ENCODE peak calls at places on chromosomes 7 and 10, in seven cellular contexts. One of them, this sample, is unnamed.

GRCh38 chr7:131381069-131381838 is 53.6 kb downstream of the MKLN1 start:
- DNase-seq in mammary epithelial cell: peak; percentile 25
- DNase-seq in psoas muscle: no peak
- DNase-seq in esophagus squamous epithelium: no peak
- DNase-seq in prostate gland: no peak
- DNase-seq in breast epithelium: no peak
- DNase-seq in upper lobe of right lung: no peak
- DNase-seq in this sample: no peak

GRCh38 chr7:24455813-24456525 is 117.3 kb upstream of the PALS2 start:
- DNase-seq in mammary epithelial cell: no peak
- DNase-seq in psoas muscle: no peak
- DNase-seq in esophagus squamous epithelium: no peak
- DNase-seq in prostate gland: no peak
- DNase-seq in breast epithelium: no peak
- DNase-seq in upper lobe of right lung: no peak
- DNase-seq in this sample: no peak

GRCh38 chr7:46566375-46566774 is 645.3 kb upstream of the IGFBP3 start:
- DNase-seq in mammary epithelial cell: no peak
- DNase-seq in psoas muscle: no peak
- DNase-seq in esophagus squamous epithelium: no peak
- DNase-seq in prostate gland: no peak
- DNase-seq in breast epithelium: no peak
- DNase-seq in upper lobe of right lung: no peak
- DNase-seq in this sample: no peak

GRCh38 chr10:644076-644942 is 45.2 kb downstream of the DIP2C start:
- DNase-seq in mammary epithelial cell: no peak
- DNase-seq in psoas muscle: no peak
- DNase-seq in esophagus squamous epithelium: no peak
- DNase-seq in prostate gland: no peak
- DNase-seq in breast epithelium: no peak
- DNase-seq in upper lobe of right lung: peak; percentile 58
- DNase-seq in this sample: no peak

GRCh38 chr7:157544226-157544625 is 207.4 kb downstream of the DNAJB6 start:
- DNase-seq in mammary epithelial cell: no peak
- DNase-seq in psoas muscle: no peak
- DNase-seq in esophagus squamous epithelium: no peak
- DNase-seq in prostate gland: no peak
- DNase-seq in breast epithelium: no peak
- DNase-seq in upper lobe of right lung: peak; percentile 46
- DNase-seq in this sample: no peak

GRCh38 chr7:81715984-81716588 is 53.8 kb downstream of the HGF start:
- DNase-seq in mammary epithelial cell: peak; percentile 42
- DNase-seq in psoas muscle: no peak
- DNase-seq in esophagus squamous epithelium: no peak
- DNase-seq in prostate gland: no peak
- DNase-seq in breast epithelium: no peak
- DNase-seq in upper lobe of right lung: no peak
- DNase-seq in this sample: no peak

GRCh38 chr7:134701272-134701671 is 54.6 kb downstream of the BPGM start:
- DNase-seq in mammary epithelial cell: no peak
- DNase-seq in psoas muscle: no peak
- DNase-seq in esophagus squamous epithelium: no peak
- DNase-seq in prostate gland: no peak
- DNase-seq in breast epithelium: no peak
- DNase-seq in upper lobe of right lung: no peak
- DNase-seq in this sample: peak; percentile 50

GRCh38 chr7:121159553-121159952 is 169.2 kb upstream of the WNT16 start:
- DNase-seq in mammary epithelial cell: no peak
- DNase-seq in psoas muscle: no peak
- DNase-seq in esophagus squamous epithelium: no peak
- DNase-seq in prostate gland: no peak
- DNase-seq in breast epithelium: no peak
- DNase-seq in upper lobe of right lung: no peak
- DNase-seq in this sample: no peak

GRCh38 chr10:45514283-45515270 is 140.6 kb downstream of the ALOX5 start:
- DNase-seq in mammary epithelial cell: peak; percentile 86
- DNase-seq in psoas muscle: no peak
- DNase-seq in esophagus squamous epithelium: no peak
- DNase-seq in prostate gland: peak; percentile 51
- DNase-seq in breast epithelium: no peak
- DNase-seq in upper lobe of right lung: no peak
- DNase-seq in this sample: no peak

GRCh38 chr7:30898411-30898810 is 13.2 kb upstream of the AQP1 start:
- DNase-seq in mammary epithelial cell: no peak
- DNase-seq in psoas muscle: no peak
- DNase-seq in esophagus squamous epithelium: no peak
- DNase-seq in prostate gland: no peak
- DNase-seq in breast epithelium: no peak
- DNase-seq in upper lobe of right lung: no peak
- DNase-seq in this sample: no peak

GRCh38 chr7:40717242-40717641 is 582.4 kb downstream of the SUGCT start:
- DNase-seq in mammary epithelial cell: peak; percentile 93
- DNase-seq in psoas muscle: peak; percentile 64
- DNase-seq in esophagus squamous epithelium: no peak
- DNase-seq in prostate gland: no peak
- DNase-seq in breast epithelium: peak; percentile 47
- DNase-seq in upper lobe of right lung: no peak
- DNase-seq in this sample: no peak

GRCh38 chr7:1410992-1411391 is 48.3 kb downstream of the MICALL2 start:
- DNase-seq in mammary epithelial cell: no peak
- DNase-seq in psoas muscle: no peak
- DNase-seq in esophagus squamous epithelium: no peak
- DNase-seq in prostate gland: no peak
- DNase-seq in breast epithelium: no peak
- DNase-seq in upper lobe of right lung: no peak
- DNase-seq in this sample: no peak

GRCh38 chr7:1415389-1415990 is 43.8 kb downstream of the MICALL2 start:
- DNase-seq in mammary epithelial cell: no peak
- DNase-seq in psoas muscle: no peak
- DNase-seq in esophagus squamous epithelium: no peak
- DNase-seq in prostate gland: no peak
- DNase-seq in breast epithelium: no peak
- DNase-seq in upper lobe of right lung: no peak
- DNase-seq in this sample: no peak

GRCh38 chr7:1413936-1414639 is 45.2 kb downstream of the MICALL2 start:
- DNase-seq in mammary epithelial cell: no peak
- DNase-seq in psoas muscle: no peak
- DNase-seq in esophagus squamous epithelium: no peak
- DNase-seq in prostate gland: no peak
- DNase-seq in breast epithelium: no peak
- DNase-seq in upper lobe of right lung: no peak
- DNase-seq in this sample: no peak

GRCh38 chr7:1411414-1411813 is 47.9 kb downstream of the MICALL2 start:
- DNase-seq in mammary epithelial cell: no peak
- DNase-seq in psoas muscle: no peak
- DNase-seq in esophagus squamous epithelium: no peak
- DNase-seq in prostate gland: no peak
- DNase-seq in breast epithelium: no peak
- DNase-seq in upper lobe of right lung: no peak
- DNase-seq in this sample: no peak

DNA sequence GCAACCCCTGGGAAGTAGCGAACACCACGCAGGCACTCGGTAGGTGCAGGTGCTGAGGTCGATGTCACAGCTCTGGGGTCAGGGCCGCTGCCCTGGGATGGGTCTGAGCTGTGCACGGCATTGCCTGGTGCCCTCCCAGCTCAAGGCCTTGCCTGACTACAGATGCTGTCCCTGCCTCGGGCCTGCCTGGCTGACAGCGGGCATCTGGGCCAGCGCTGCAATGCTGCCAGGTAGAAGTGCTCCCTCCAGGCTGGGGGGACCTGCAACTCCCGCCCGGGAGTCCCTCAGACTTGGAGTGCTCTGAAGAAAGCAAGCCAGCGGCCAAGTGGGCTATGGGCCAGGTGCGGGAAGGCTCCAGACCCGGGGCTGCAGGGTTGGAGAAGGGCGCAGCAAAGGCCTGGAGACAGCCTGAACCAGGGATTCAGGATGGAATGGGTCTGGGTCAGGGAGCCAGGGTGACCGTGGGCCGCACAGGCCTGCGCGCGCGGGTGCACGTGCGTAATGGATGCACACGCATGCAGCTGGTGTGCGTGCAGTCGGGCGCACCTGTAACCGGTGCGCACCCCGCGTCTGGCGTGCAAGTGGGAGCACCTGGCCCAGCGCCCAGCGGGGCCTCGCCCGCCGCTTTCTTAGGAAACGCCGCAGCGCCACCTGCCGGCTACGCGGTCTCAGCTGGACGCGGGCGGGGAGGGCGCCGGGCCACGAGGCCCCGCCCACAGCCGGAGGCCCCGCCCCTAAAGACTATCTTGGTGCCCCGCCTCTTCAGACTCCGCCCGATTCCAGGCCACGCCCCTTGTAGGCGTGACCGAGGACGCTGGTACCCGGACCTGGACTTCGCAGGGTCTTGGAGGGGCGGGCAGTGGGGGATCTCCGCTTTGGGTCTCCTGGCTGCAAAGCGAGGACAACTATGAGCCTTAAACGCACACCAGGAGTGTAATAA is 46.7 kb downstream of the MICALL2 start:
- DNase-seq in mammary epithelial cell: peak; percentile 63
- DNase-seq in psoas muscle: peak; percentile 78
- DNase-seq in esophagus squamous epithelium: no peak
- DNase-seq in prostate gland: peak; percentile 71
- DNase-seq in breast epithelium: peak; percentile 43
- DNase-seq in upper lobe of right lung: peak; percentile 93
- DNase-seq in this sample: peak; percentile 93
- H3K27ac ChIP-seq in mammary epithelial cell: no peak overlapping the region
- H3K27ac ChIP-seq in psoas muscle: no peak overlapping the region
- H3K27ac ChIP-seq in esophagus squamous epithelium: no peak overlapping the region
- H3K27ac ChIP-seq in prostate gland: no peak overlapping the region
- H3K27ac ChIP-seq in breast epithelium: no peak overlapping the region
- H3K27ac ChIP-seq in upper lobe of right lung: no peak overlapping the region
- H3K27ac ChIP-seq in this sample: no peak overlapping the region

DNA sequence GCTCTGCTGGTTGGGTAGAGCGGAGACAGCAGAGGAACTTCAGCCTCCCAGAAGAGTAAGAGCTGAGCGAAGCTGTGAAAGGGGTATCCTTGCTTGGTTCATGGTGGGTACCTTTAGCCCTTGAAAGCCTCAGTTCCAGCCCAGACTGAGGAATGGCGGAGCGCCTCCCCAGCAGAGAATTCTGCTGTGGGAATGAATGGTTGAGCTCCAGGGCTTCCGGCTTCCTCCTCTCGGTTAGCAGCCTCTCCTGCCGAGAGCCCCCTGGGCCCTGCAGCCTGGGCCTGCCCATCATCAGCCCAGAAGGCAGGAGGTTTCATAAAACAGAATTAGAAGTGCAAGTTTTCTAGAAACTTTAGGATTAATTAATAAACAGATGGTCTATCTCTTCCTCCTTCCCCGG is 79.9 kb upstream of the ANLN start:
- DNase-seq in mammary epithelial cell: no peak
- DNase-seq in psoas muscle: no peak
- DNase-seq in esophagus squamous epithelium: no peak
- DNase-seq in prostate gland: no peak
- DNase-seq in breast epithelium: no peak
- DNase-seq in upper lobe of right lung: no peak
- DNase-seq in this sample: no peak
- H3K27me3 ChIP-seq in mammary epithelial cell: peaks cover 2% of the 10 kb centered on the region
- H3K27me3 ChIP-seq in psoas muscle: no peaks in the 10 kb centered on the region
- H3K27me3 ChIP-seq in esophagus squamous epithelium: no peaks in the 10 kb centered on the region
- H3K27me3 ChIP-seq in prostate gland: no peaks in the 10 kb centered on the region
- H3K27me3 ChIP-seq in breast epithelium: no peaks in the 10 kb centered on the region
- H3K27me3 ChIP-seq in upper lobe of right lung: no peaks in the 10 kb centered on the region
- H3K27me3 ChIP-seq in this sample: no peaks in the 10 kb centered on the region

DNA sequence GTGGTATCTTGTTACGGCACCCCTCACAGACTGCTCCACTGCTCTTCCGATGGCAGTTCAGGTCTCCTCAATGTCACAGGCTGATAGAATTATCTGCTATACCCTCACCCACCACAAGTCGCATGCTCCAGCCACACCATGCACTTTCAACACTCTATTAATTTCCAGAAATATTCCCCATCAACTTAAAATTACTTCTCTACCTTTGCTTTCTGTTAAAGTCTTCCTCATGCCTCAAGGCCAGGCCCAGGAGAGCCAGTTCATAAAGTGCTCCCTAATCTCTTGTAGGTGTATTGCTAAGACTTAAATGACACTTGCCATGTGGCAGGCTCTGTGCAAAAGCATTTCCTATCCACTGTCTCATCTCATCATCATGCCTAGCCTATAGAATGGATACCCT is 105.9 kb upstream of the ARID5B start:
- DNase-seq in mammary epithelial cell: no peak
- DNase-seq in psoas muscle: no peak
- DNase-seq in esophagus squamous epithelium: no peak
- DNase-seq in prostate gland: no peak
- DNase-seq in breast epithelium: no peak
- DNase-seq in upper lobe of right lung: no peak
- DNase-seq in this sample: no peak
- TF ChIP-seq CTCF in mammary epithelial cell: no peak
- TF ChIP-seq CTCF in psoas muscle: no peak
- TF ChIP-seq CTCF in esophagus squamous epithelium: no peak
- TF ChIP-seq CTCF in prostate gland: no peak
- TF ChIP-seq CTCF in breast epithelium: no peak
- TF ChIP-seq CTCF in upper lobe of right lung: no peak
- TF ChIP-seq CTCF in this sample: no peak

DNA sequence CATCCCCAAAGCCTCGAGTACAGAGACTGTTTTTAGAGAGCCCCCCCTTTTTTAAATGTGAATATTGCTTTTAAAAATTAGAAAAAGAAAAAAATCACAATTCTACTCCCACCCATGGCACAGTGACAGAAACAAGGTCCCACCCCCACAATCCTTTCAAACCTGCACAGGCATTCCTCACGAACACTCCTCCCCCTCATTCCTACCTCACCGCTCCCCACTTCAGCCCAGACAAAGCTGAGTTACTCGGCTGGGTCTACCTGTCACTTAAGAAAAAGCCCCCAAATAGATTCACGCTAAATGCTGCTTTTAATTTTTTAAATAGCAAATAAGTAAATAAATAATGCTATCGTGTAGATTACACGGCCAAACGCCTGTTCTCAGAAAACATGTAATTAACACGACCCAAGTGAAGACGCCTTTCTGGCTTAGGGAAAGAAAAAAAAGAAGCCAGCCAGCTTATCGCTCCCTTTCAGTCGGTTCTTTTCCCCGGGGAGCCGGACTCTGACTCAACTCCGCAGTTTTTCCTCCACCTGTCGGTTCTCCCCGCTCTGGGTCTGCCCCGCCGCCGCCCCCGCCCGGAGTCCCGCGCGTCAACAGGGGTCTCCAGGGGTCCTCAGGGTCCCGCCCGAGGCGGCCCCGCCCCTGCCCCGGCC is 724 bp downstream of the MPP7 start:
- DNase-seq in mammary epithelial cell: no peak
- DNase-seq in psoas muscle: no peak
- DNase-seq in esophagus squamous epithelium: no peak
- DNase-seq in prostate gland: peak; percentile 15
- DNase-seq in breast epithelium: peak; percentile 24
- DNase-seq in upper lobe of right lung: no peak
- DNase-seq in this sample: no peak
- H3K27ac ChIP-seq in mammary epithelial cell: peak overlapping the region; percentile 33
- H3K27ac ChIP-seq in psoas muscle: peak overlapping the region; percentile 95
- H3K27ac ChIP-seq in esophagus squamous epithelium: peak overlapping the region; percentile 99
- H3K27ac ChIP-seq in prostate gland: peak overlapping the region; percentile 95
- H3K27ac ChIP-seq in breast epithelium: peak overlapping the region; percentile 87
- H3K27ac ChIP-seq in upper lobe of right lung: peak overlapping the region; percentile 87
- H3K27ac ChIP-seq in this sample: peak overlapping the region; percentile 71